ENCODE peak calls at places on chromosome 11, in four cellular contexts. B, F, L and X are unnamed samples. For H3K36me3, the result is how much of the 10 kb centered on the place peaks cover.

GRCh38 chr11:124763156-124763947 is 1.3 kb upstream of the ESAM start:
- DNase-seq in B (peak), L (peak), F (peak), X (no peak)

GRCh38 chr11:95429376-95429907 is 198.4 kb upstream of the SESN3 start:
- DNase-seq in B (no peak), F (no peak), L (no peak), X (no peak)

GRCh38 chr11:72578541-72578940 is 95.7 kb downstream of the PDE2A start:
- DNase-seq in L (no peak), B (no peak), F (peak), X (no peak)

GRCh38 chr11:126336065-126336464 is 19.4 kb upstream of the ST3GAL4 start:
- DNase-seq in B (no peak), F (no peak), L (no peak), X (no peak)

GRCh38 chr11:28820296-28820989 is 712.3 kb downstream of the METTL15 start:
- DNase-seq in F (no peak), L (peak), B (no peak), X (no peak)

GRCh38 chr11:68962527-68963250 is 18.1 kb downstream of the MRGPRD start:
- DNase-seq in F (peak), B (peak), L (no peak), X (no peak)

GRCh38 chr11:20762980-20763379 is 93.6 kb downstream of the NELL1 start:
- DNase-seq in F (no peak), L (no peak), B (no peak), X (no peak)

GRCh38 chr11:34223021-34223813 is 117.8 kb downstream of the NAT10 start:
- DNase-seq in F (no peak), L (peak), B (no peak), X (no peak)

GRCh38 chr11:11786234-11786633 is 55.5 kb upstream of the USP47 start:
- DNase-seq in B (no peak), F (no peak), L (no peak), X (no peak)

GRCh38 chr11:44563716-44564115 is 1.7 kb upstream of the CD82 start:
- DNase-seq in F (no peak), L (peak), B (no peak), X (no peak)

GRCh38 chr11:17473071-17473744 is 3.4 kb downstream of the ABCC8 start:
- DNase-seq in B (no peak), L (no peak), F (no peak), X (no peak)

GRCh38 chr11:22787565-22788162 is 41.9 kb downstream of the SVIP start:
- DNase-seq in F (no peak), B (peak), L (peak), X (no peak)

GRCh38 chr11:5489571-5490357 is 1.3 kb downstream of the OR52D1 start:
- DNase-seq in L (peak), F (no peak), B (no peak), X (no peak)

GRCh38 chr11:119342362-119343130 is 1.9 kb upstream of the C1QTNF5 start:
- DNase-seq in F (no peak), B (no peak), L (no peak), X (no peak)

GRCh38 chr11:107856180-107856980 is 2.2 kb downstream of the SLC35F2 start:
- DNase-seq in B (no peak), F (no peak), L (no peak), X (no peak)

GRCh38 chr11:6468712-6469495 is 4.8 kb downstream of the TRIM3 start:
- DNase-seq in F (no peak), L (peak), B (no peak), X (peak)

GRCh38 chr11:62558669-62559068 is 12.1 kb upstream of the AHNAK start:
- DNase-seq in F (no peak), L (no peak), B (no peak), X (no peak)

GRCh38 chr11:121563003-121563402 is 110.2 kb upstream of the SORL1-AS1 start:
- DNase-seq in L (no peak), F (no peak), B (no peak), X (no peak)

GRCh38 chr11:121566279-121567168 is 113.8 kb upstream of the SORL1-AS1 start:
- DNase-seq in L (no peak), F (no peak), B (no peak), X (no peak)

GRCh38 chr11:121561716-121562115 is 108.9 kb upstream of the SORL1-AS1 start:
- DNase-seq in F (no peak), B (no peak), L (no peak), X (no peak)

GRCh38 chr11:121564948-121565684 is 112.3 kb upstream of the SORL1-AS1 start:
- DNase-seq in F (no peak), B (no peak), L (no peak), X (no peak)

GRCh38 chr11:121563900-121564822 is 111.4 kb upstream of the SORL1-AS1 start:
- DNase-seq in F (no peak), B (no peak), L (peak), X (no peak)
- H3K36me3 ChIP-seq in F (half or more), B (half or more), L (under half), X (under half)

GRCh38 chr11:14327105-14327504 is 31.9 kb downstream of the RRAS2 start:
- DNase-seq in L (no peak), B (no peak), F (no peak), X (no peak)
- H3K4me3 ChIP-seq in L (no peak), B (no peak), F (no peak), X (no peak)

DNA sequence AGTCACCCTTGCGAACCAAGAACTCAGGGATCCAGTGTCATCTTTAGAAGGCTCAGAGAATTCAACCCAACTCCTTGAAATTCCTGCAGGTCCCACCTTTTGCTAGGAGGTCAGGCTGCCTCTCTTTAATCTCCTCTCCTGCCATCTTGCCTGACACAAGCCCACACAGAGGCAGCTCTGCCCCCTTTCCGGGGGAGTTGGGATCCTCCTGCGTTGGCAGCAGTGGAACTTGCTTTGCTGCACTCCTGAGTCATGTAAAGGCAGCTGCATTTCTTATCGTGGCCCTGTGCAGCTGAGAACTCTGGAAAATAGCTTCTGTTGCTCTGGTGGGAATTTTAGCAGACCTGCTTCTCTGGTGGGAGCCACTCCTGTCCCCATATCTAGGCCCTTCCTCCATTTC is 142.3 kb upstream of the TBCEL start:
- DNase-seq in L (peak), F (no peak), B (no peak), X (no peak)
- H3K36me3 ChIP-seq in L (under half), F (under half), B (under half), X (under half)

DNA sequence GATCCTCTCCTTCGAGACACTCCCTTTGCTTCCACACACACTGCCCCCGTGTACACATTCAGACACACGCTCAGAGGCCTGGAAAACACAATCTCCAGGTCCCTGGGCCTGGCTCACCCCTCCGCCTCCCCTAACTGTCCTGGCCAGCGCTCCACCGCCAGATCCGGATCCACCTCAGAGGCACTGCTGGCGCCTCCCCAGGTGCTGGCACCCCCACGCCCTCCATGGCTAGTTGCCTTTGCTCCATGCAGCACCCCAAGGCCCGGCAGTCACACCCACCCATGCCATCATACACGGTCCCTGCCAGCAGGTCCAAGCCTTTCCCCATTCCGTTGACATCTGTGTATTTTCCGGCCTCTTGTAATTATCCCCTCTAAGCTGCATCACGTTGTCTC is 11.1 kb downstream of the SPTBN2 start:
- DNase-seq in B (no peak), F (peak), L (no peak), X (no peak)
- H3K4me3 ChIP-seq in B (no peak), F (no peak), L (no peak), X (no peak)

GRCh38 chr11:584287-584686 is 8.0 kb downstream of the PHRF1 start:
- DNase-seq in L (no peak), F (no peak), B (no peak), X (no peak)

GRCh38 chr11:578276-579035 is 2.2 kb downstream of the PHRF1 start:
- DNase-seq in L (no peak), B (no peak), F (no peak), X (no peak)

GRCh38 chr11:581752-582151 is 5.5 kb downstream of the PHRF1 start:
- DNase-seq in L (no peak), B (no peak), F (no peak), X (no peak)

GRCh38 chr11:579830-580601 is 3.7 kb downstream of the PHRF1 start:
- DNase-seq in B (no peak), F (no peak), L (no peak), X (no peak)

DNA sequence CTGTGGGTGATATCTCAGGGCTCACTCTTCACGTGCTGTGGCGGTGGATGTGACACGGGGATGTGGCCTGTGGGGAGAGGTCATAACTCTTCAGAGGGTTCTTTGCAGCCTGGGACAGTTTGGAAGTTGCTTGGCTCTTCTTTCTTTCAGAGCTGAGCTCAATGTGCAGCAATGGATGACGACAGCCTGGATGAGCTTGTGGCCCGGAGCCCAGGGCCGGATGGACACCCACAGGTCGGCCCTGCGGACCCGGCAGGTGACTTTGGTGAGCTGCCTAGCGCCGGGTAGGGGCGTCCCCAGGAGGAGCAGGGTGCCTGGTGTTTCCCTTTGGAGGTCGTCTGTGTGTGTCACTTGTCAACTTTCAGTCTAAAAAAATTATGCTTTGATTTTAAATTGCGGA is 5.1 kb downstream of the PHRF1 start:
- DNase-seq in B (no peak), L (no peak), F (no peak), X (no peak)
- H3K36me3 ChIP-seq in B (under half), L (under half), F (under half), X (under half)

GRCh38 chr11:57071829-57072228 is 83.1 kb downstream of the OR5AK2 start:
- DNase-seq in F (no peak), B (no peak), L (peak), X (no peak)

GRCh38 chr11:57073121-57073520 is 84.4 kb downstream of the OR5AK2 start:
- DNase-seq in L (peak), B (no peak), F (no peak), X (no peak)

GRCh38 chr11:57069942-57070341 is 81.2 kb downstream of the OR5AK2 start:
- DNase-seq in L (no peak), B (no peak), F (no peak), X (no peak)

DNA sequence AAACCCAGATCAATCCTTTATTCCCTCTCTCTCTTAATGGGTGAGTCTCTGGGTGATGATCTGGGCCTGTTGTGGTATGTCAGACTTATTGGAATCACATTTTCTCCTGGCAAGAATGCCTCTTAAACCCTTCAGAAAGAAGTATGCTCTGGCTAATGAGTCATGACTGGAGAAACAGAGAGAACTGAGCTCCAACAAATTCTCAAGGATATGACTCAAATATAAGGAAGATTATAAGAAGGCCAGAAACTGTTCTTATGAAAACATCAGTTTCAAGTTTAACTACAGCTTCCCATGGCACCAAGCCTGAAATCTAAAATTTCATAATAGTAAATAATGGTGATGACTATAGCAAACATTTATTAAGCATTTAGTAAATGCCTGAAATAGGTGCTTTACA is 83.9 kb downstream of the OR5AK2 start:
- DNase-seq in L (peak), F (no peak), B (no peak), X (peak)
- H3K4me3 ChIP-seq in L (no peak), F (no peak), B (no peak), X (no peak)

DNA sequence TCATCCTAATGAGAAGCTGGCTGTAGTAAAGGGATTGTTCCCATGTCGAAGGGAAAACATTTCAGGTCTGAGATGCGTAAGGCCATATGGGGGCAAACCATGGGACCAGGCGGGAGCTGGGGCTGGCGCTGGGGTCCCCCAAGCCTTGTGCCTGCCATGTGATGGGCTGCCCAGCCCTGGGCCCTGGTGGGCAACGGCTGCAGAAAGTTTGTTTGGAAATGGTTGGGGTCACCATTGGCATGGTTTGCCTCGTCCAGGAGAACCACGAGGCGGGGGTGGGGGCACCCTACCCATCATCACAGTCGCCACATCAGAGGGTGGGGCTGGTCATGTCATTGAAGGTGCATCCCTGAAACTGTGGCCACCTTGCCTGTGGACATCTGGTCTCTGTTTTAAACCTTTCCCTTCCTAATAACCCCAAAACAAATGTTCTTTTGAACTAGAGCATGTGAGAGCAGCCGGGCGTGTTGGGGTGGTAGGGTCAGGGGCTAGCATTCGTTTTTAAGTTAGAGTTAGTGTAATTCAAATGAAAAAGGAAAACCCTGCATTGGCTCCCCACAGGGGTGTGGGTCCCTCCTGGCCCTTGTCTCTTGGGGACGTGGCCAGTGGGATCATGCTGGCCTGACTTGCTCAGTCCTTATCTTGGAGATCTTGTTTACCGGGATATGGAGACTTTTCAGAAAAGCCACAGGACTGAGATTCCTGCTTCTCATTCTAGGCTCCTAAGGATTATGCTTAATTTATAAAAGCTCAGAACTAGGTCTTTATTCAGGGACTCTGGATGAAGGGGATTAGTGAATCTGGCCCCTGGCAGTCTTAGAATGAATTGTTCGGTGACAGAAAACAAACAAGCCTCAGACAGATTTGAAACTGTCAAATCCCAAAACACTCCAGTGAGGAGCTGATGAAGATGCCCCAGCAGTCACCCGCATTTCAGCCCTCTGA is 98.5 kb downstream of the CTTN start:
- DNase-seq in F (no peak), L (no peak), B (no peak), X (no peak)
- H3K36me3 ChIP-seq in F (under half), L (under half), B (under half), X (under half)

GRCh38 chr11:129374993-129375721 is 491 bp upstream of the BARX2 start:
- DNase-seq in L (no peak), B (no peak), F (no peak), X (no peak)
- H3K4me3 ChIP-seq in L (no peak), B (no peak), F (no peak), X (peak)